ENCODE peak calls at places on chromosome 7, in five cellular contexts. Z, R, H, B and Q are unnamed samples.

GRCh38 chr7:110007316-110007910 is 1083.5 kb upstream of the LRRN3 start:
- DNase-seq in B (no peak), Z (no peak), H (no peak), R (no peak), Q (no peak)

GRCh38 chr7:55365103-55365679 is at the start of gene LANCL2:
- DNase-seq in B (no peak), R (peak; percentile 56), H (peak; percentile 72), Z (no peak), Q (no peak)

GRCh38 chr7:39674391-39674790 is 51.0 kb downstream of the RALA start:
- DNase-seq in H (no peak), B (no peak), R (no peak), Z (no peak), Q (no peak)

GRCh38 chr7:70270149-70270548 is 671.9 kb downstream of the AUTS2 start:
- DNase-seq in B (no peak), Z (no peak), R (no peak), H (no peak), Q (no peak)

GRCh38 chr7:100629117-100629711 is 12.1 kb downstream of the TFR2 start:
- DNase-seq in R (peak; percentile 33), H (no peak), B (no peak), Z (no peak), Q (no peak)

GRCh38 chr7:129855935-129856717 is 96.6 kb downstream of the UBE2H start:
- DNase-seq in Z (no peak), H (no peak), R (no peak), B (no peak), Q (no peak)

GRCh38 chr7:109579876-109580275 is 1010.2 kb downstream of the DNAJB9 start:
- DNase-seq in H (no peak), Z (no peak), B (no peak), R (no peak), Q (no peak)

GRCh38 chr7:14747701-14748100 is 154.8 kb downstream of the DGKB start:
- DNase-seq in Z (no peak), R (peak; percentile 68), B (no peak), H (no peak), Q (no peak)

GRCh38 chr7:99392659-99393362 is 15.6 kb downstream of the PDAP1 start:
- DNase-seq in R (peak; percentile 71), B (no peak), Z (peak; percentile 83), H (peak; percentile 88), Q (peak; percentile 72)

GRCh38 chr7:20320786-20321185 is 9.9 kb upstream of the ITGB8 start:
- DNase-seq in R (no peak), B (no peak), Z (no peak), H (no peak), Q (no peak)

GRCh38 chr7:70872188-70872587 is 259.8 kb upstream of the GALNT17 start:
- DNase-seq in B (no peak), R (no peak), H (no peak), Z (no peak), Q (no peak)

GRCh38 chr7:6409991-6410693 is 37.6 kb downstream of the DAGLB start:
- DNase-seq in R (no peak), B (no peak), H (no peak), Z (no peak), Q (no peak)

GRCh38 chr7:77253151-77253550 is 53.5 kb upstream of the FGL2 start:
- DNase-seq in B (no peak), Z (no peak), H (no peak), R (no peak), Q (no peak)

GRCh38 chr7:99740573-99741437 is 5.8 kb upstream of the CYP3A7 start:
- DNase-seq in Z (no peak), B (no peak), R (peak; percentile 41), H (no peak), Q (no peak)

GRCh38 chr7:11716185-11716584 is 115.8 kb downstream of the THSD7A start:
- DNase-seq in R (peak; percentile 87), Z (no peak), H (no peak), B (no peak), Q (no peak)

GRCh38 chr7:92769361-92769633 is 67.1 kb downstream of the CDK6 start:
- DNase-seq in Z (no peak), H (no peak), R (no peak), B (no peak), Q (no peak)

GRCh38 chr7:129617607-129618006 is 6.1 kb downstream of the NRF1 start:
- DNase-seq in B (no peak), H (no peak), Z (no peak), R (no peak), Q (no peak)

GRCh38 chr7:46490406-46490805 is 569.3 kb upstream of the IGFBP3 start:
- DNase-seq in B (no peak), Z (no peak), R (no peak), H (no peak), Q (no peak)

GRCh38 chr7:120055300-120055699 is 217.7 kb upstream of the KCND2 start:
- DNase-seq in R (peak; percentile 56), Z (no peak), B (no peak), H (no peak), Q (no peak)

GRCh38 chr7:142833174-142834027 is 21.5 kb upstream of the EPHB6 start:
- DNase-seq in B (no peak), R (no peak), H (no peak), Z (no peak), Q (no peak)

GRCh38 chr7:92527300-92528187 is 776 bp downstream of the PEX1 start:
- DNase-seq in B (peak; percentile 3), H (peak; percentile 61), R (peak; percentile 54), Z (no peak), Q (peak; percentile 45)

GRCh38 chr7:12584940-12585339 is 14.4 kb downstream of the SCIN start:
- DNase-seq in Z (no peak), R (no peak), B (no peak), H (no peak), Q (no peak)

GRCh38 chr7:25830986-25831558 is 320.9 kb upstream of the NFE2L3 start:
- DNase-seq in B (peak; percentile 48), R (no peak), Z (no peak), H (no peak), Q (no peak)

GRCh38 chr7:83065714-83066113 is 97.0 kb downstream of the PCLO start:
- DNase-seq in B (no peak), H (no peak), R (peak; percentile 19), Z (no peak), Q (no peak)

GRCh38 chr7:43294080-43294630 is 181.7 kb downstream of the HECW1 start:
- DNase-seq in Z (no peak), H (no peak), B (peak; percentile 34), R (peak; percentile 81), Q (no peak)

GRCh38 chr7:151081170-151082101 is 827 bp upstream of the FASTK start:
- DNase-seq in Z (peak; percentile 76), R (peak; percentile 43), H (no peak), B (no peak), Q (no peak)

GRCh38 chr7:24197852-24198251 is 86.1 kb upstream of the NPY start:
- DNase-seq in Z (no peak), B (no peak), H (no peak), R (no peak), Q (no peak)

GRCh38 chr7:54637712-54638396 is 95.7 kb downstream of the VSTM2A start:
- DNase-seq in B (no peak), H (no peak), R (no peak), Z (no peak), Q (no peak)

GRCh38 chr7:16431646-16432424 is 10.5 kb upstream of the CRPPA start:
- DNase-seq in H (no peak), Z (no peak), B (no peak), R (peak; percentile 30), Q (peak; percentile 39)

GRCh38 chr7:142859829-142860228 is 5.0 kb downstream of the EPHB6 start:
- DNase-seq in B (no peak), H (no peak), Z (no peak), R (peak; percentile 83), Q (no peak)

GRCh38 chr7:43584200-43584586 is 1.3 kb downstream of the STK17A start:
- DNase-seq in R (peak; percentile 81), B (no peak), Z (no peak), H (no peak), Q (no peak)

GRCh38 chr7:93228302-93228701 is 2.0 kb upstream of the HEPACAM2 start:
- DNase-seq in Z (no peak), R (peak; percentile 80), B (peak; percentile 23), H (no peak), Q (peak; percentile 68)

GRCh38 chr7:105305633-105306032 is 83.1 kb downstream of the SRPK2 start:
- DNase-seq in H (no peak), B (no peak), R (no peak), Z (no peak), Q (no peak)
- H3K9me3 ChIP-seq in H (no peaks in the 10 kb centered on the region), B (peaks cover 3% of the 10 kb centered on the region), R (no peaks in the 10 kb centered on the region), Z (no peaks in the 10 kb centered on the region), Q (no peaks in the 10 kb centered on the region)

GRCh38 chr7:155512246-155512887 is 34.0 kb downstream of the CNPY1 start:
- DNase-seq in R (no peak), B (no peak), H (no peak), Z (no peak), Q (no peak)

GRCh38 chr7:155511597-155511996 is 34.8 kb downstream of the CNPY1 start:
- DNase-seq in R (no peak), Z (no peak), B (no peak), H (no peak), Q (no peak)

GRCh38 chr7:155509725-155510551 is 36.4 kb downstream of the CNPY1 start:
- DNase-seq in R (no peak), Z (no peak), B (no peak), H (no peak), Q (no peak)

GRCh38 chr7:155509025-155509724 is 37.2 kb downstream of the CNPY1 start:
- DNase-seq in H (no peak), Z (no peak), B (no peak), R (no peak), Q (no peak)

GRCh38 chr7:155510975-155511595 is 35.3 kb downstream of the CNPY1 start:
- DNase-seq in R (no peak), H (no peak), B (no peak), Z (no peak), Q (no peak)
- H3K27me3 ChIP-seq in R (peaks cover 100% of the 10 kb centered on the region), H (peaks cover 93% of the 10 kb centered on the region), B (peaks cover 50% of the 10 kb centered on the region), Z (peaks cover 60% of the 10 kb centered on the region), Q (peaks cover 19% of the 10 kb centered on the region)

DNA sequence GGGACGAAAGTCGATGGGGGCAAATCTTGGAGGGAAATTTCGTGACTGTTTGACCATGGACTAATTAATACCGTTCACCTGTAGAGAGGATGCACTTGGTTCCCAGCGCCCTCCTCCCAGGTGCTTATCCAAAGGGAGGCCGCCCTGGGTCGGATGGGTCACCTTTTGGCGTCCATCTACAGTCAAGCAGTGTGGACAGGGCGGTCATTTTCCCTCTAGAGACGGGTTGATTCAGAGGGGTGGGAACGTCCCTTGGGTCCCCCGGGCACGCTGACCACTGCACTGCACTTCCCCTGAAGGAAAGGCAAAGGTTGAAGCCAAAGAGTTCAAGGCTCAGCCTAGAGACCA is 2.0 kb downstream of the PRR15 start:
- DNase-seq in R (no peak), H (no peak), Z (no peak), B (no peak), Q (no peak)
- H3K4me3 ChIP-seq in R (no peak overlapping the region), H (peak overlapping the region; percentile 60), Z (peak overlapping the region; percentile 62), B (no peak overlapping the region), Q (no peak overlapping the region)

GRCh38 chr7:141210862-141211261 is 137.0 kb downstream of the TMEM178B start:
- DNase-seq in R (no peak), B (no peak), H (no peak), Z (no peak), Q (no peak)

GRCh38 chr7:141203177-141203576 is 129.3 kb downstream of the TMEM178B start:
- DNase-seq in R (no peak), H (no peak), Z (no peak), B (no peak), Q (no peak)

GRCh38 chr7:141208539-141208938 is 134.7 kb downstream of the TMEM178B start:
- DNase-seq in H (no peak), Z (no peak), B (no peak), R (no peak), Q (no peak)

GRCh38 chr7:141202540-141202939 is 128.7 kb downstream of the TMEM178B start:
- DNase-seq in H (no peak), B (no peak), Z (no peak), R (no peak), Q (no peak)

GRCh38 chr7:141207661-141208060 is 133.8 kb downstream of the TMEM178B start:
- DNase-seq in H (no peak), B (no peak), Z (no peak), R (no peak), Q (no peak)
- H3K9me3 ChIP-seq in H (no peaks in the 10 kb centered on the region), B (peaks cover 15% of the 10 kb centered on the region), Z (no peaks in the 10 kb centered on the region), R (no peaks in the 10 kb centered on the region), Q (no peaks in the 10 kb centered on the region)